ENCODE peak calls at places on chromosomes 2 and 18, in six cellular contexts. F, P, V, H, E and X are unnamed samples.

GRCh38 chr2:39099820-39100728 is 20.8 kb downstream of the SOS1 start:
- DNase-seq in F (no peak), P (no peak), V (no peak), H (no peak), E (no peak), X (no peak)

GRCh38 chr2:126976721-126977328 is 78.1 kb downstream of the TEX51 start:
- DNase-seq in F (no peak), P (no peak), V (no peak), H (no peak), E (no peak), X (no peak)

GRCh38 chr2:42770288-42771131 is 6.6 kb upstream of the OXER1 start:
- DNase-seq in F (no peak), P (no peak), V (no peak), H (peak), E (no peak), X (peak)

GRCh38 chr2:37916512-37917082 is 8.5 kb upstream of the RMDN2 start:
- DNase-seq in F (no peak), P (no peak), V (peak), H (peak), E (no peak), X (no peak)

GRCh38 chr2:120715941-120716340 is 19.7 kb upstream of the GLI2 start:
- DNase-seq in F (no peak), P (no peak), V (no peak), H (no peak), E (no peak), X (no peak)

GRCh38 chr2:232393556-232393955 is 13.1 kb upstream of the ALPG start:
- DNase-seq in F (no peak), P (no peak), V (no peak), H (no peak), E (no peak), X (no peak)

GRCh38 chr2:231605607-231606091 is 13.0 kb downstream of the TEX44 start:
- DNase-seq in F (no peak), P (no peak), V (no peak), H (no peak), E (no peak), X (no peak)

GRCh38 chr2:27828305-27828704 is 56.8 kb downstream of the MRPL33 start:
- DNase-seq in F (no peak), P (no peak), V (no peak), H (no peak), E (no peak), X (no peak)

GRCh38 chr18:76445741-76446232 is 49.3 kb downstream of the ZNF516 start:
- DNase-seq in F (no peak), P (peak), V (no peak), H (peak), E (no peak), X (peak)

GRCh38 chr2:16277117-16277516 is 336.8 kb downstream of the MYCN start:
- DNase-seq in F (no peak), P (no peak), V (no peak), H (no peak), E (no peak), X (no peak)

GRCh38 chr18:80033181-80034067 is 810 bp upstream of the RBFA start:
- DNase-seq in F (peak), P (peak), V (no peak), H (no peak), E (no peak), X (no peak)